ENCODE peak calls at places on chromosomes 13 and 19, in four cellular contexts. One of them, this sample, is unnamed.

GRCh38 chr13:61414686-61415664 is 674 bp downstream of the PCDH20 start:
- DNase-seq in DND-41: no peak
- DNase-seq in AG10803: no peak
- DNase-seq in psoas muscle: no peak
- DNase-seq in this sample: no peak

GRCh38 chr19:16575861-16576689 is 3.9 kb upstream of the SLC35E1 start:
- DNase-seq in DND-41: no peak
- DNase-seq in AG10803: no peak
- DNase-seq in psoas muscle: no peak
- DNase-seq in this sample: no peak

GRCh38 chr19:56864443-56865125 is 24.1 kb upstream of the PEG3 start:
- DNase-seq in DND-41: no peak
- DNase-seq in AG10803: no peak
- DNase-seq in psoas muscle: no peak
- DNase-seq in this sample: no peak

GRCh38 chr13:67148219-67148583 is 81.9 kb downstream of the PCDH9 start:
- DNase-seq in DND-41: no peak
- DNase-seq in AG10803: peak; percentile 26
- DNase-seq in psoas muscle: no peak
- DNase-seq in this sample: no peak

GRCh38 chr13:109494955-109495354 is 291.4 kb downstream of the IRS2 start:
- DNase-seq in DND-41: no peak
- DNase-seq in AG10803: peak; percentile 67
- DNase-seq in psoas muscle: no peak
- DNase-seq in this sample: no peak

GRCh38 chr19:58020129-58020528 is 13.7 kb upstream of the ZSCAN1 start:
- DNase-seq in DND-41: no peak
- DNase-seq in AG10803: no peak
- DNase-seq in psoas muscle: no peak
- DNase-seq in this sample: no peak

GRCh38 chr19:56643460-56643763 is 453 bp downstream of the SMIM17 start:
- DNase-seq in DND-41: no peak
- DNase-seq in AG10803: no peak
- DNase-seq in psoas muscle: no peak
- DNase-seq in this sample: no peak

GRCh38 chr13:98326274-98326673 is 149.2 kb upstream of the RNF113B start:
- DNase-seq in DND-41: no peak
- DNase-seq in AG10803: no peak
- DNase-seq in psoas muscle: no peak
- DNase-seq in this sample: no peak

GRCh38 chr13:85509512-85509911 is 289.7 kb downstream of the SLITRK6 start:
- DNase-seq in DND-41: no peak
- DNase-seq in AG10803: peak; percentile 3
- DNase-seq in psoas muscle: no peak
- DNase-seq in this sample: no peak

GRCh38 chr19:6039541-6040225 is 61.7 kb upstream of the RANBP3 start:
- DNase-seq in DND-41: no peak
- DNase-seq in AG10803: no peak
- DNase-seq in psoas muscle: no peak
- DNase-seq in this sample: no peak

GRCh38 chr19:56094449-56094848 is 26.6 kb downstream of the ZNF787 start:
- DNase-seq in DND-41: no peak
- DNase-seq in AG10803: no peak
- DNase-seq in psoas muscle: no peak
- DNase-seq in this sample: no peak

GRCh38 chr19:17404015-17404414 is 1.4 kb downstream of the BST2 start:
- DNase-seq in DND-41: no peak
- DNase-seq in AG10803: no peak
- DNase-seq in psoas muscle: no peak
- DNase-seq in this sample: no peak

GRCh38 chr13:45849408-45849807 is 2.1 kb downstream of the SIAH3 start:
- DNase-seq in DND-41: no peak
- DNase-seq in AG10803: no peak
- DNase-seq in psoas muscle: no peak
- DNase-seq in this sample: no peak

GRCh38 chr19:29265436-29265835 is 52.5 kb upstream of the UQCRFS1 start:
- DNase-seq in DND-41: no peak
- DNase-seq in AG10803: no peak
- DNase-seq in psoas muscle: no peak
- DNase-seq in this sample: no peak

GRCh38 chr13:40024962-40025714 is 369.7 kb downstream of the COG6 start:
- DNase-seq in DND-41: no peak
- DNase-seq in AG10803: no peak
- DNase-seq in psoas muscle: no peak
- DNase-seq in this sample: no peak

GRCh38 chr19:3375221-3376088 is 9.1 kb downstream of the NFIC start:
- DNase-seq in DND-41: no peak
- DNase-seq in AG10803: peak; percentile 37
- DNase-seq in psoas muscle: peak; percentile 97
- DNase-seq in this sample: no peak

GRCh38 chr13:84745051-84745551 is 862.8 kb upstream of the SLITRK1 start:
- DNase-seq in DND-41: no peak
- DNase-seq in AG10803: no peak
- DNase-seq in psoas muscle: no peak
- DNase-seq in this sample: no peak

GRCh38 chr13:28730762-28731161 is 12.0 kb upstream of the SLC46A3 start:
- DNase-seq in DND-41: no peak
- DNase-seq in AG10803: no peak
- DNase-seq in psoas muscle: no peak
- DNase-seq in this sample: no peak

GRCh38 chr13:65594255-65594654 is 1635.9 kb downstream of the PCDH9 start:
- DNase-seq in DND-41: no peak
- DNase-seq in AG10803: peak; percentile 75
- DNase-seq in psoas muscle: no peak
- DNase-seq in this sample: no peak

GRCh38 chr13:114111577-114111976 is 20.8 kb downstream of the RASA3 start:
- DNase-seq in DND-41: peak; percentile 48
- DNase-seq in AG10803: peak; percentile 56
- DNase-seq in psoas muscle: peak; percentile 16
- DNase-seq in this sample: peak; percentile 62

GRCh38 chr19:7595466-7596133 is at the start of gene CAMSAP3:
- DNase-seq in DND-41: no peak
- DNase-seq in AG10803: peak; percentile 51
- DNase-seq in psoas muscle: no peak
- DNase-seq in this sample: peak; percentile 49

GRCh38 chr19:30144242-30144758 is 202.3 kb downstream of the URI1 start:
- DNase-seq in DND-41: no peak
- DNase-seq in AG10803: no peak
- DNase-seq in psoas muscle: no peak
- DNase-seq in this sample: no peak

GRCh38 chr13:48783181-48783630 is 129.5 kb downstream of the CYSLTR2 start:
- DNase-seq in DND-41: peak; percentile 15
- DNase-seq in AG10803: peak; percentile 98
- DNase-seq in psoas muscle: peak; percentile 58
- DNase-seq in this sample: no peak

GRCh38 chr13:26742691-26743358 is 17.8 kb downstream of the GPR12 start:
- DNase-seq in DND-41: no peak
- DNase-seq in AG10803: no peak
- DNase-seq in psoas muscle: no peak
- DNase-seq in this sample: no peak

GRCh38 chr19:632228-633067 is 889 bp downstream of the POLRMT start:
- DNase-seq in DND-41: peak; percentile 60
- DNase-seq in AG10803: peak; percentile 34
- DNase-seq in psoas muscle: no peak
- DNase-seq in this sample: no peak

GRCh38 chr13:33224686-33225085 is 60.9 kb downstream of the STARD13 start:
- DNase-seq in DND-41: no peak
- DNase-seq in AG10803: no peak
- DNase-seq in psoas muscle: no peak
- DNase-seq in this sample: no peak

GRCh38 chr13:27601771-27602170 is 18.6 kb downstream of the LNX2 start:
- DNase-seq in DND-41: no peak
- DNase-seq in AG10803: no peak
- DNase-seq in psoas muscle: no peak
- DNase-seq in this sample: no peak

GRCh38 chr19:11662278-11662677 is 65.0 kb downstream of the ZNF627 start:
- DNase-seq in DND-41: no peak
- DNase-seq in AG10803: no peak
- DNase-seq in psoas muscle: no peak
- DNase-seq in this sample: no peak

This sample was measured in Jurkat, Clone E6-1.